ENCODE peak calls at places on chromosome 2, in four cellular contexts. One of them, this sample, is unnamed.
A peak's percentile ranks its signal among the peaks of the same experiment; 100 is the strongest.

GRCh38 chr2:150167711-150168110 is 319.8 kb downstream of the RND3 start:
- DNase-seq in mucosa of descending colon: no peak
- DNase-seq in PC-9: peak; percentile 42
- DNase-seq in lung: no peak
- DNase-seq in this sample: no peak

GRCh38 chr2:188746727-188747126 is 227.4 kb upstream of the COL3A1 start:
- DNase-seq in lung: no peak
- DNase-seq in mucosa of descending colon: no peak
- DNase-seq in PC-9: no peak
- DNase-seq in this sample: no peak

GRCh38 chr2:223513771-223514455 is 88.2 kb downstream of the SCG2 start:
- DNase-seq in PC-9: no peak
- DNase-seq in lung: no peak
- DNase-seq in mucosa of descending colon: no peak
- DNase-seq in this sample: no peak

GRCh38 chr2:96116879-96117533 is 635 bp upstream of the ADRA2B start:
- DNase-seq in mucosa of descending colon: peak; percentile 60
- DNase-seq in PC-9: peak; percentile 74
- DNase-seq in lung: no peak
- DNase-seq in this sample: peak; percentile 16

GRCh38 chr2:17661460-17661859 is 92.2 kb downstream of the SMC6 start:
- DNase-seq in mucosa of descending colon: no peak
- DNase-seq in PC-9: no peak
- DNase-seq in lung: no peak
- DNase-seq in this sample: no peak

GRCh38 chr2:47221956-47222355 is 66.8 kb upstream of the STPG4 start:
- DNase-seq in PC-9: no peak
- DNase-seq in lung: no peak
- DNase-seq in mucosa of descending colon: no peak
- DNase-seq in this sample: no peak

GRCh38 chr2:166419616-166419934 is 43.8 kb upstream of the SCN9A start:
- DNase-seq in PC-9: no peak
- DNase-seq in mucosa of descending colon: no peak
- DNase-seq in lung: no peak
- DNase-seq in this sample: no peak

GRCh38 chr2:160062283-160063005 is at the start of gene PLA2R1:
- DNase-seq in PC-9: peak; percentile 29
- DNase-seq in mucosa of descending colon: peak; percentile 73
- DNase-seq in lung: peak; percentile 58
- DNase-seq in this sample: peak; percentile 28

GRCh38 chr2:179263015-179263414 is 1.6 kb downstream of the SESTD1 start:
- DNase-seq in lung: no peak
- DNase-seq in PC-9: no peak
- DNase-seq in mucosa of descending colon: no peak
- DNase-seq in this sample: no peak

GRCh38 chr2:174337337-174338154 is 2.8 kb downstream of the SP9 start:
- DNase-seq in lung: no peak
- DNase-seq in mucosa of descending colon: no peak
- DNase-seq in PC-9: no peak
- DNase-seq in this sample: no peak
- H3K4me3 ChIP-seq in lung: no peak overlapping the region
- H3K4me3 ChIP-seq in mucosa of descending colon: no peak overlapping the region
- H3K4me3 ChIP-seq in PC-9: no peak overlapping the region
- H3K4me3 ChIP-seq in this sample: no peak overlapping the region

GRCh38 chr2:180891360-180891759 is 89.0 kb upstream of the UBE2E3 start:
- DNase-seq in lung: no peak
- DNase-seq in mucosa of descending colon: no peak
- DNase-seq in PC-9: no peak
- DNase-seq in this sample: no peak

GRCh38 chr2:180892081-180892480 is 88.3 kb upstream of the UBE2E3 start:
- DNase-seq in PC-9: no peak
- DNase-seq in lung: no peak
- DNase-seq in mucosa of descending colon: no peak
- DNase-seq in this sample: no peak

GRCh38 chr2:180890781-180891180 is 89.6 kb upstream of the UBE2E3 start:
- DNase-seq in mucosa of descending colon: no peak
- DNase-seq in lung: no peak
- DNase-seq in PC-9: no peak
- DNase-seq in this sample: no peak

DNA sequence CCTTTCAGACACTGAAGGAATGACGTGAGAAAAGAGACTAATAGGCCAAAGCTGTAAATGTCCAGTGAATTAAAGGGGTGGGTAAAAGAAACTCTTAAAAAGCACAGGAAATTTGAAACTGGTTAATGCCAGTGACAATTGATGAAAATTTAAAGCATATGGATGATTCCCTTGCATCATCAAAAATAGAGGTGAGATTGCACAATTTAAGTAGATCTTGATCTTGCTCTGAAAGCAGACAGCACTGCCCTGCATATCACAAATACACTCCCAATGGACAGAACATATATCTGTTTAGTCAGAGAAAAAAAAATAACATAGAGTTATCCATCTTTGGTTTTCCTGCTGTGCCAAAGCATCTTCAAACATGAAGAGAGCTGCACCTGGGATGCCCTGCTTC is 86.7 kb upstream of the UBE2E3 start:
- DNase-seq in PC-9: no peak
- DNase-seq in lung: no peak
- DNase-seq in mucosa of descending colon: no peak
- DNase-seq in this sample: no peak
- TF ChIP-seq CTCF in PC-9: no peak
- TF ChIP-seq CTCF in lung: no peak
- TF ChIP-seq CTCF in mucosa of descending colon: no peak
- TF ChIP-seq CTCF in this sample: no peak

GRCh38 chr2:212842544-212843185 is 304.1 kb upstream of the ERBB4 start:
- DNase-seq in mucosa of descending colon: no peak
- DNase-seq in lung: no peak
- DNase-seq in PC-9: no peak
- DNase-seq in this sample: no peak

GRCh38 chr2:212841426-212841825 is 302.8 kb upstream of the ERBB4 start:
- DNase-seq in lung: no peak
- DNase-seq in PC-9: no peak
- DNase-seq in mucosa of descending colon: no peak
- DNase-seq in this sample: no peak

GRCh38 chr2:212845941-212846340 is 305.5 kb downstream of the IKZF2 start:
- DNase-seq in lung: no peak
- DNase-seq in PC-9: no peak
- DNase-seq in mucosa of descending colon: no peak
- DNase-seq in this sample: no peak

GRCh38 chr2:212843409-212844199 is 305.0 kb upstream of the ERBB4 start:
- DNase-seq in mucosa of descending colon: no peak
- DNase-seq in lung: no peak
- DNase-seq in PC-9: no peak
- DNase-seq in this sample: no peak
- H3K4me3 ChIP-seq in mucosa of descending colon: no peak overlapping the region
- H3K4me3 ChIP-seq in lung: no peak overlapping the region
- H3K4me3 ChIP-seq in PC-9: no peak overlapping the region
- H3K4me3 ChIP-seq in this sample: no peak overlapping the region

DNA sequence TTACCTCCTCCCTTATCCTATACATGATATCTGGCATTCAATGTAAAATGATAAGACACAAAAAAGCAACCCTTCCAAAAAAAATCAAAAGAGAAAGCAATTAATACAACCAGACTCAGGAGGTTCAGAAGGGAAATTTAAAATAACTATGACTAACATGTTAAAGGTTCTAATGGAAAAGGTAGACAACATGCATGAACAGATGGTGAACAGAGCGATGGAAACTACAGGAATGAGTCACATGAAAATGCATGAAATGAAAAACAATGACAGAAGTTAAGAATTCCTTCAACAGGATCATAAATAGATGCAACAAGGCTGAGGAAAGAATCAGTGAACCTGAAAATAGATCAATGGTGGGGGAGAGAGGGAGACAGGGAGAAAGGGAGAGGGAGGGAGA is 26.1 kb upstream of the ERCC3 start:
- DNase-seq in mucosa of descending colon: no peak
- DNase-seq in PC-9: no peak
- DNase-seq in lung: no peak
- DNase-seq in this sample: no peak
- TF ChIP-seq CTCF in mucosa of descending colon: no peak
- TF ChIP-seq CTCF in PC-9: no peak
- TF ChIP-seq CTCF in lung: no peak
- TF ChIP-seq CTCF in this sample: no peak

DNA sequence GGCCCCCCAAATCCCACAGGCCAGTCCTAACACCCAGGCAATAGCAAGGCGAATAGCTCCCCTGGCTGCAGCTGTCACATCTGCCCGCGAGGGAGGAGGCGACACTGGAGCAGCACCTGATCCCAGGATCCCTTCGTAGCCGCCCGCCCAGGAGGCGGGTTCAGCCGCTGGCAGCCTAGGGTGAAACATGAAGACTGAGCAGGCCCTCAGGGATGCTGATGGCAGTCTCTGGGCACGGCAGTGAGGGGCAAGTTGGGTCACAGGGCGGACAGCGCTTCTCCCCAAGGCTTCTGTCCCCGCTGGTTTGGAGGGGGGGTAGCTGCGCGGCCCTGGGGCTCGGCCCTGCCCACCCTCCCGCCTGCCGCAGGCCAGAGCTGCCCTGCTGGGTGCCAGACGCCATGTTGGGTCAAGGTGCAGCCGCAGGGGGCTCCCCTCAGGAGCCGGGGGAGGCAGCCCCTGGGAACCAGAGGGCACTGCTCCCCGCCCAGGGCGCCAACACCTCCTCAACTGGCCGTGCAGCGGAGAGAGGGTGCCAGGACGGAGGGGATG is 1.9 kb downstream of the DNMT3A start:
- DNase-seq in mucosa of descending colon: peak; percentile 77
- DNase-seq in lung: no peak
- DNase-seq in PC-9: peak; percentile 8
- DNase-seq in this sample: peak; percentile 30
- H3K4me3 ChIP-seq in mucosa of descending colon: peak overlapping the region; percentile 59
- H3K4me3 ChIP-seq in lung: no peak overlapping the region
- H3K4me3 ChIP-seq in PC-9: no peak overlapping the region
- H3K4me3 ChIP-seq in this sample: peak overlapping the region; percentile 75

GRCh38 chr2:60337142-60337497 is 216.3 kb downstream of the BCL11A start:
- DNase-seq in PC-9: no peak
- DNase-seq in lung: no peak
- DNase-seq in mucosa of descending colon: no peak
- DNase-seq in this sample: no peak
- TF ChIP-seq CTCF in PC-9: no peak
- TF ChIP-seq CTCF in lung: no peak
- TF ChIP-seq CTCF in mucosa of descending colon: no peak
- TF ChIP-seq CTCF in this sample: no peak

DNA sequence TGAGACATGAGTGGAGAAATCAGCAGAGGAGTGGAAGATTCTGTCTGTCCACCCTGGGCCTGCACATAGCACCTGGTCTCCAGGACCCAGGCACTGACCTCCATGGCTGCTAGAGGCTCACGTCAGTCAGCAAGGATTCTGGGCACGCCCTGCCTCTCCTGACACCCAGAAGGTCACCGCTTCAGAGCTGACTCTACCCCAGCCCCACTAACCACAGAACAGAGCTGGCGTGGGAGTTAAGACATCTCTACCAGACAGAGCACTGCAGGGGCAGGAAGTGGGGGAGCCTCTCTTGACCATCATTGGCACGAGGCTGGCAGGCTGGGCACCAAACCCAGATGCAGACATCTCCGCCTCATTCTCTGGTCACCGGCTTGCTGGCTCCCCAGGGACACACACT is 3.0 kb downstream of the ADCY3 start:
- DNase-seq in lung: no peak
- DNase-seq in mucosa of descending colon: no peak
- DNase-seq in PC-9: no peak
- DNase-seq in this sample: no peak
- H3K4me3 ChIP-seq in lung: no peak overlapping the region
- H3K4me3 ChIP-seq in mucosa of descending colon: no peak overlapping the region
- H3K4me3 ChIP-seq in PC-9: no peak overlapping the region
- H3K4me3 ChIP-seq in this sample: no peak overlapping the region

GRCh38 chr2:169479257-169480078 is at the start of gene BBS5:
- DNase-seq in PC-9: peak; percentile 20
- DNase-seq in mucosa of descending colon: peak; percentile 83
- DNase-seq in lung: peak; percentile 83
- DNase-seq in this sample: peak; percentile 75
- TF ChIP-seq CTCF in PC-9: no peak
- TF ChIP-seq CTCF in mucosa of descending colon: no peak
- TF ChIP-seq CTCF in lung: peak; percentile 26
- TF ChIP-seq CTCF in this sample: peak; percentile 46

GRCh38 chr2:80706951-80707350 is 402.4 kb upstream of the LRRTM1 start:
- DNase-seq in lung: no peak
- DNase-seq in mucosa of descending colon: no peak
- DNase-seq in PC-9: no peak
- DNase-seq in this sample: no peak
- H3K4me3 ChIP-seq in lung: no peak overlapping the region
- H3K4me3 ChIP-seq in mucosa of descending colon: no peak overlapping the region
- H3K4me3 ChIP-seq in PC-9: no peak overlapping the region
- H3K4me3 ChIP-seq in this sample: no peak overlapping the region

This sample was measured in prostate gland.